ENCODE peak calls at places on chromosomes 11 and 22, in five cellular contexts. Q is stimulated activated CD4-positive, alpha-beta T cell treated with anti-CD3 and anti-CD28 coated beads, Interleukin-12 subunit alpha, Interleukin-12 subunit beta, amount 100 ng/mL, for 4 hours; V is GOT3; E is HFFc6; T is EL. G is an unnamed sample.

GRCh38 chr11:7154881-7155344 is 66.1 kb downstream of the RBMXL2 start:
- DNase-seq in E (no peak), T (peak), Q (no peak), V (no peak), G (no peak)

GRCh38 chr11:9562716-9563115 is 10.8 kb upstream of the WEE1 start:
- DNase-seq in T (no peak), Q (no peak), E (no peak), V (no peak), G (no peak)

GRCh38 chr11:130455493-130456127 is 7.2 kb downstream of the ADAMTS15 start:
- DNase-seq in E (no peak), Q (no peak), V (no peak), T (no peak), G (no peak)

GRCh38 chr11:61026121-61027031 is 54.9 kb downstream of the CD6 start:
- DNase-seq in Q (no peak), E (no peak), V (no peak), T (no peak), G (no peak)

GRCh38 chr11:74175923-74176322 is 4.8 kb downstream of the PPME1 start:
- DNase-seq in E (no peak), V (no peak), T (no peak), Q (no peak), G (no peak)

GRCh38 chr11:5123802-5124521 is 14.2 kb downstream of the OR52A5 start:
- DNase-seq in T (peak), V (no peak), E (peak), Q (peak), G (peak)

GRCh38 chr22:38402204-38402603 is 52.8 kb downstream of the KCNJ4 start:
- DNase-seq in E (no peak), V (no peak), T (no peak), Q (no peak), G (no peak)

GRCh38 chr11:34379081-34379480 is 21.3 kb upstream of the ABTB2 start:
- DNase-seq in E (peak), T (peak), V (no peak), Q (no peak), G (peak)

GRCh38 chr11:130295657-130296056 is 19.1 kb downstream of the ZBTB44 start:
- DNase-seq in V (no peak), Q (no peak), E (no peak), T (no peak), G (peak)

GRCh38 chr11:96278039-96278897 is 64.7 kb downstream of the MAML2 start:
- DNase-seq in T (peak), Q (no peak), V (no peak), E (no peak), G (no peak)

GRCh38 chr11:100682247-100682969 is 4.7 kb upstream of the ARHGAP42 start:
- DNase-seq in E (peak), V (no peak), Q (no peak), T (peak), G (peak)

GRCh38 chr22:43109511-43109910 is 1.0 kb upstream of the BIK start:
- DNase-seq in Q (no peak), T (no peak), V (no peak), E (no peak), G (no peak)

GRCh38 chr22:50584106-50585096 is 1.8 kb upstream of the CHKB start:
- DNase-seq in Q (no peak), E (no peak), V (no peak), T (no peak), G (no peak)

GRCh38 chr22:49930128-49930527 is 11.7 kb downstream of the CRELD2 start:
- DNase-seq in E (no peak), T (no peak), V (no peak), Q (no peak), G (no peak)

G was measured in LHCN-M2.